ENCODE peak calls at places on chromosomes 7 and 10, in six cellular contexts. N is pancreas, C is ovary, V is BE2C, D is Peyer's patch, U is heart right ventricle. Y is an unnamed sample. For H3K27me3, the result is how much of the 10 kb centered on the place peaks cover.

GRCh38 chr7:55552320-55553086 is 19.8 kb downstream of the VOPP1 start:
- DNase-seq in U (no peak), D (peak), N (no peak), C (no peak), V (peak), Y (no peak)

GRCh38 chr10:115918812-115919211 is 354.2 kb downstream of the GFRA1 start:
- DNase-seq in U (no peak), V (no peak), N (no peak), C (no peak), D (no peak), Y (peak)

GRCh38 chr10:6212806-6213205 is 10.1 kb downstream of the PFKFB3 start:
- DNase-seq in C (no peak), N (no peak), V (no peak), U (no peak), D (no peak), Y (no peak)

GRCh38 chr7:142250705-142251104 is 7.2 kb downstream of the PRSS58 start:
- DNase-seq in C (no peak), V (no peak), U (no peak), N (no peak), D (no peak), Y (peak)

GRCh38 chr10:191703-192518 is 56.7 kb downstream of the ZMYND11 start:
- DNase-seq in C (no peak), D (no peak), N (no peak), V (no peak), U (no peak), Y (no peak)

GRCh38 chr10:131207176-131207575 is 104.3 kb downstream of the TCERG1L start:
- DNase-seq in V (no peak), D (no peak), C (no peak), N (peak), U (no peak), Y (no peak)

GRCh38 chr7:132351858-132352539 is 224.3 kb downstream of the PLXNA4 start:
- DNase-seq in V (peak), D (no peak), N (no peak), U (no peak), C (no peak), Y (no peak)

GRCh38 chr10:32166365-32166764 is 110.1 kb upstream of the KIF5B start:
- DNase-seq in V (no peak), N (no peak), D (no peak), C (no peak), U (no peak), Y (no peak)

GRCh38 chr10:51972733-51973346 is 273.4 kb upstream of the CSTF2T start:
- DNase-seq in U (no peak), D (no peak), C (no peak), N (no peak), V (no peak), Y (no peak)

GRCh38 chr10:546971-547590 is 142.4 kb downstream of the DIP2C start:
- DNase-seq in C (no peak), D (no peak), N (no peak), V (no peak), U (no peak), Y (no peak)

GRCh38 chr7:131944556-131945069 is 388.2 kb upstream of the PODXL start:
- DNase-seq in D (no peak), N (no peak), V (no peak), C (no peak), U (no peak), Y (no peak)

GRCh38 chr7:20896996-20897395 is 110.3 kb upstream of the SP8 start:
- DNase-seq in U (no peak), N (no peak), D (no peak), V (no peak), C (no peak), Y (no peak)

GRCh38 chr7:73980206-73980605 is 47.8 kb upstream of the ELN start:
- DNase-seq in U (no peak), D (no peak), C (no peak), V (no peak), N (no peak), Y (no peak)

GRCh38 chr10:62268027-62268398 is 631 bp downstream of the RTKN2 start:
- DNase-seq in V (no peak), U (no peak), C (no peak), D (no peak), N (peak), Y (no peak)

GRCh38 chr10:115606081-115606480 is 512.9 kb downstream of the ATRNL1 start:
- DNase-seq in N (no peak), C (no peak), U (no peak), D (no peak), V (no peak), Y (no peak)

GRCh38 chr10:73863039-73863817 is 11.1 kb downstream of the CAMK2G start:
- DNase-seq in C (no peak), N (no peak), U (no peak), D (no peak), V (no peak), Y (no peak)

GRCh38 chr10:7551289-7551688 is 115.5 kb downstream of the ITIH5 start:
- DNase-seq in C (no peak), D (no peak), V (no peak), U (no peak), N (peak), Y (no peak)

GRCh38 chr10:130873636-130874035 is 437.9 kb downstream of the TCERG1L start:
- DNase-seq in V (no peak), C (no peak), D (no peak), U (no peak), N (no peak), Y (no peak)

GRCh38 chr7:158044156-158044823 is 543.3 kb downstream of the PTPRN2 start:
- DNase-seq in D (peak), C (no peak), N (no peak), V (no peak), U (no peak), Y (no peak)

GRCh38 chr7:30556854-30557644 is 37.6 kb upstream of the GARS1 start:
- DNase-seq in V (no peak), N (no peak), U (no peak), D (no peak), C (no peak), Y (no peak)

GRCh38 chr10:86979977-86980448 is 11.7 kb downstream of the ADIRF start:
- DNase-seq in U (peak), D (peak), V (no peak), C (peak), N (no peak), Y (no peak)

GRCh38 chr10:9244880-9245279 is 1190.4 kb downstream of the GATA3 start:
- DNase-seq in N (no peak), V (peak), D (no peak), U (no peak), C (no peak), Y (no peak)

GRCh38 chr7:70498633-70499032 is 633.3 kb upstream of the GALNT17 start:
- DNase-seq in V (no peak), U (no peak), N (no peak), C (no peak), D (no peak), Y (no peak)

DNA sequence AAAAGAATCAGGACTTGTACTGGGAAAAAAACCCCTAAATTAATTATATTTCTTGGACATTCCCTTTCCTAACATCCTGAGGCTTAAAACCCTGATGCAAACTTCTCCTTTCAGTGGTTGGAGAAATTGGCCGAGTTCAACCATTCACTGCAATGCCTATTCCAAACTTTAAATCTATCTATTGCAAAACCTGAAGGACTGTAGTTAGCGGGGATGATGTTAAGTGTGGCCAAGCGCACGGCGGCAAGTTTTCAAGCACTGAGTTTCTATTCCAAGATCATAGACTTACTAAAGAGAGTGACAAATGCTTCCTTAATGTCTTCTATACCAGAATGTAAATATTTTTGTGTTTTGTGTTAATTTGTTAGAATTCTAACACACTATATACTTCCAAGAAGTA is 6.6 kb downstream of the EMX2 start:
- DNase-seq in U (no peak), D (no peak), V (no peak), C (no peak), N (no peak), Y (no peak)
- H3K27me3 ChIP-seq in U (half or more), D (half or more), V (half or more), C (under half), N (half or more), Y (half or more)

GRCh38 chr7:87628780-87629569 is 777 bp downstream of the RUNDC3B start:
- DNase-seq in U (peak), N (peak), V (peak), C (peak), D (peak), Y (no peak)
- H3K4me3 ChIP-seq in U (peak), N (peak), V (peak), C (peak), D (peak), Y (peak)

GRCh38 chr7:45190406-45191165 is 33.0 kb downstream of the RAMP3 start:
- DNase-seq in D (peak), V (no peak), N (no peak), U (no peak), C (no peak), Y (no peak)

GRCh38 chr7:45187946-45188411 is 30.4 kb downstream of the RAMP3 start:
- DNase-seq in C (no peak), U (no peak), N (no peak), D (no peak), V (no peak), Y (no peak)

GRCh38 chr7:45187089-45187945 is 29.7 kb downstream of the RAMP3 start:
- DNase-seq in D (no peak), U (no peak), V (no peak), N (no peak), C (no peak), Y (no peak)

GRCh38 chr7:45189151-45189970 is 31.8 kb downstream of the RAMP3 start:
- DNase-seq in V (no peak), C (no peak), N (no peak), U (no peak), D (no peak), Y (no peak)

GRCh38 chr7:45188736-45189135 is 31.1 kb downstream of the RAMP3 start:
- DNase-seq in U (no peak), N (no peak), D (no peak), V (no peak), C (no peak), Y (no peak)
- H3K27me3 ChIP-seq in U (under half), N (under half), D (under half), V (under half), C (under half), Y (under half)

GRCh38 chr7:114112806-114113205 is 194.0 kb upstream of the PPP1R3A start:
- DNase-seq in U (no peak), D (no peak), C (no peak), V (no peak), N (no peak), Y (no peak)

GRCh38 chr7:114102996-114103395 is 184.2 kb upstream of the PPP1R3A start:
- DNase-seq in D (no peak), C (no peak), V (no peak), U (no peak), N (no peak), Y (no peak)

GRCh38 chr7:114104035-114104434 is 185.2 kb upstream of the PPP1R3A start:
- DNase-seq in U (no peak), C (no peak), N (no peak), V (no peak), D (no peak), Y (no peak)

GRCh38 chr7:114109299-114109698 is 190.5 kb upstream of the PPP1R3A start:
- DNase-seq in C (no peak), V (no peak), U (no peak), D (no peak), N (no peak), Y (no peak)

DNA sequence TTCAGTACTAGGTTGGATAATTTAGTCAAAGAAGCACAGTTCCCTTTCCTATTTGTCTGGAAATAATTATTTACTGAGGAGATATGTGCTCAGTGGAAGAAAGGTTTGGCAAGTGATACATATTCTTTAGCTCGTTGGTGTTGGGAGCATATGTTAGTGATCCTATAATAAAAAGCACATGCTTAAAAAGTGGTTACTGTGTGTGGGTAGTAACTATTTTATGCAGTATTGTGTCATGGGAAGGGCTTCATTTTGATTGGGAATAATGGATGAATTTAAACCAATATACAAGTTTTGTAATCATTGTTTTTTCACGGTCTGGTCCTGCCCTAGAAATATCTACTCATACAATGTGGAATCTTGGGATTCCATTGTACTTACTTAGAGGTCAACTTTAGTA is 188.7 kb upstream of the PPP1R3A start:
- DNase-seq in C (no peak), N (no peak), D (no peak), U (no peak), V (no peak), Y (no peak)
- H3K4me3 ChIP-seq in C (no peak), N (no peak), D (no peak), U (no peak), V (no peak), Y (no peak)

GRCh38 chr7:128174391-128174790 is 66.7 kb upstream of the LEP start:
- DNase-seq in U (no peak), V (no peak), C (no peak), D (no peak), N (no peak), Y (peak)
- H3K27me3 ChIP-seq in U (under half), V (under half), C (under half), D (under half), N (under half), Y (under half)

DNA sequence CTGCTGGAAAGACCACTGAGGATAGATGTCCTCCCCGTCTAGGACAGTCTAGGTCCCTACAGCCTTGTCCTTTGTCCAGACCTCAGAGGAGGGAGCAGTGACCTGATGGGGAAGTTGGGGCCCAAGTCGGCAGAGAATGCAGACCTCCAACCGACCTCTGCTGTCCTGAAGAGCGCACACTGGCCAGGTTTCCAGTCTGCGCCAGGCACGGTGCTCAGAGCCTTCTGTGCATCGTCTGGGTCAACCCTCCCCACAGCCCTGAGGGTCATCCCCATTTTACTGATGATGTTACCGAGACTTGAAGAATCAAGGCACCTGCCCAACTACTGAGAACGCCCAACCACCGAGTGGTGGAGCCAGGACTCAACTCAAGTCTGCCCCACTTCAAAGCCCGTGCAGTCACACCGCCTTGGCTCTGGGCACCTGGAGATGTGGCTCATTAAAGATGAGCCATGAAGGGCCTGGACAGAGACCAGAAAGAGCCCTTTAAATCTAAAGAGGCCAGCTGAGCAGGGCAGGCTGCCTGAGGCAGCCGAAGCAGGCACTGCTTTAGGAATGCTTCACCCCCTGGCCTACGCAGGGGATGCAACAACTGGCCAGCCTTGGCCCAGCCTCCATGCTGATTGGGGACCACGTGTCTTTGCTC is 4.4 kb downstream of the ITPRIP start:
- DNase-seq in N (peak), C (peak), D (no peak), U (no peak), V (no peak), Y (no peak)
- H3K4me3 ChIP-seq in N (no peak), C (no peak), D (no peak), U (no peak), V (no peak), Y (no peak)

Y was measured in SJSA1.